ENCODE peak calls at places on chromosomes 5 and 9, in eight cellular contexts. B is dermis blood vessel endothelial cell; E is glutamatergic neuron; N is CD8-positive, alpha-beta T cell; T is foreskin fibroblast; L is ELR; M is amniotic stem cell; S is putamen. I is an unnamed sample.

GRCh38 chr5:150266807-150267408 is 22.7 kb downstream of the CAMK2A start:
- DNase-seq in T (peak; percentile 31), S (no peak), B (no peak), L (no peak), M (no peak), N (no peak), E (no peak), I (no peak)

GRCh38 chr9:5443845-5444244 is 6.1 kb upstream of the PLGRKT start:
- DNase-seq in S (no peak), N (no peak), M (no peak), L (no peak), E (no peak), B (no peak), T (no peak), I (no peak)

GRCh38 chr5:121273818-121274433 is 577.8 kb upstream of the FTMT start:
- DNase-seq in T (peak; percentile 96), B (peak; percentile 45), E (no peak), S (peak; percentile 77), N (no peak), L (peak; percentile 91), M (peak; percentile 83), I (no peak)

GRCh38 chr5:175836741-175837729 is 34.3 kb upstream of the CPLX2 start:
- DNase-seq in E (peak; percentile 74), B (no peak), M (no peak), N (no peak), S (no peak), L (no peak), T (no peak), I (no peak)

GRCh38 chr5:84568171-84568570 is 183.5 kb upstream of the EDIL3 start:
- DNase-seq in T (no peak), B (no peak), E (no peak), M (no peak), L (no peak), N (no peak), S (peak; percentile 80), I (no peak)

GRCh38 chr9:122442568-122442967 is 35.2 kb downstream of the OR1J1 start:
- DNase-seq in N (no peak), S (no peak), T (no peak), M (no peak), L (no peak), B (no peak), E (no peak), I (no peak)

GRCh38 chr9:19229725-19230355 is 653 bp upstream of the DENND4C start:
- DNase-seq in N (peak; percentile 48), B (peak; percentile 63), E (peak; percentile 77), L (peak; percentile 65), S (no peak), M (no peak), T (no peak), I (peak; percentile 94)

GRCh38 chr5:132467292-132467984 is 23.1 kb downstream of the IRF1 start:
- DNase-seq in T (no peak), L (peak; percentile 61), N (no peak), M (no peak), E (no peak), B (no peak), S (no peak), I (no peak)

GRCh38 chr9:76610009-76610352 is 151.0 kb downstream of the GCNT1 start:
- DNase-seq in E (peak; percentile 62), L (no peak), M (no peak), B (no peak), T (peak; percentile 95), N (no peak), S (peak; percentile 3), I (no peak)

GRCh38 chr5:95238560-95239325 is 46.2 kb downstream of the MCTP1 start:
- DNase-seq in B (peak; percentile 89), M (peak; percentile 14), T (peak; percentile 8), E (no peak), S (peak; percentile 57), N (no peak), L (peak; percentile 47), I (no peak)

GRCh38 chr5:118597448-118597847 is 390.9 kb downstream of the DTWD2 start:
- DNase-seq in M (no peak), E (no peak), T (no peak), L (no peak), B (no peak), S (no peak), N (no peak), I (no peak)

GRCh38 chr9:88651682-88652633 is 117.0 kb downstream of the NXNL2 start:
- DNase-seq in T (peak; percentile 99), E (no peak), N (no peak), B (no peak), L (peak; percentile 99), M (peak; percentile 97), S (no peak), I (no peak)

GRCh38 chr9:529721-530120 is 311.8 kb upstream of the DMRT1 start:
- DNase-seq in N (no peak), B (no peak), T (no peak), S (no peak), M (no peak), L (no peak), E (no peak), I (no peak)

GRCh38 chr9:127049581-127049980 is 72.9 kb downstream of the ANGPTL2 start:
- DNase-seq in B (peak; percentile 61), T (no peak), S (no peak), N (no peak), E (no peak), L (peak; percentile 75), M (no peak), I (no peak)

GRCh38 chr5:1524799-1525623 is 1.3 kb upstream of the LPCAT1 start:
- DNase-seq in S (no peak), B (no peak), N (no peak), E (no peak), M (no peak), T (no peak), L (no peak), I (peak; percentile 52)

GRCh38 chr5:4571248-4571950 is 568.7 kb upstream of the ADAMTS16 start:
- DNase-seq in L (no peak), T (no peak), N (no peak), B (no peak), S (no peak), E (no peak), M (no peak), I (no peak)

GRCh38 chr9:35937227-35937626 is 20.7 kb downstream of the OR2S2 start:
- DNase-seq in L (peak; percentile 38), E (no peak), N (no peak), B (no peak), T (peak; percentile 67), M (no peak), S (no peak), I (no peak)

GRCh38 chr5:149349382-149349781 is 4.1 kb downstream of the GRPEL2 start:
- DNase-seq in E (no peak), M (no peak), T (no peak), S (no peak), N (no peak), B (no peak), L (no peak), I (no peak)

GRCh38 chr9:68951879-68952659 is 61.8 kb downstream of the PRKACG start:
- DNase-seq in M (no peak), T (no peak), L (no peak), B (no peak), S (peak; percentile 43), N (no peak), E (no peak), I (no peak)

GRCh38 chr5:113488645-113489184 is 462 bp upstream of the MCC start:
- DNase-seq in E (no peak), L (no peak), N (no peak), T (peak; percentile 39), M (no peak), S (no peak), B (no peak), I (no peak)

GRCh38 chr9:123406016-123406415 is 50.0 kb downstream of the CRB2 start:
- DNase-seq in S (no peak), L (no peak), B (no peak), M (no peak), E (peak; percentile 4), N (no peak), T (no peak), I (no peak)

GRCh38 chr9:112925058-112925641 is 34.5 kb upstream of the SLC46A2 start:
- DNase-seq in E (no peak), T (peak; percentile 65), M (no peak), N (no peak), S (peak; percentile 7), B (peak; percentile 63), L (peak; percentile 56), I (no peak)